ENCODE peak calls at places on chromosomes 1 and 21, in eight cellular contexts. V is kidney, C is BJ, O is brain microvascular endothelial cell, H is fibroblast of mammary gland, B is heart left ventricle, T is transverse colon, R is lower leg skin. A is an unnamed sample.

GRCh38 chr1:116762281-116762680 is 8.1 kb downstream of the CD2 start:
- DNase-seq in V (no peak), C (no peak), O (no peak), H (no peak), B (no peak), T (no peak), R (no peak), A (no peak)

GRCh38 chr1:62361426-62361825 is 42.2 kb upstream of the KANK4 start:
- DNase-seq in V (no peak), C (no peak), O (no peak), H (no peak), B (no peak), T (no peak), R (no peak), A (no peak)

GRCh38 chr1:86618358-86618757 is 71.5 kb downstream of the CLCA4 start:
- DNase-seq in V (no peak), C (no peak), O (no peak), H (no peak), B (no peak), T (no peak), R (no peak), A (no peak)

GRCh38 chr1:7560601-7561181 is 210.4 kb upstream of the VAMP3 start:
- DNase-seq in V (peak; percentile 52), C (no peak), O (no peak), H (no peak), B (peak; percentile 19), T (no peak), R (no peak), A (no peak)

GRCh38 chr1:21622466-21623315 is 46.5 kb downstream of the RAP1GAP start:
- DNase-seq in V (no peak), C (no peak), O (no peak), H (no peak), B (no peak), T (peak; percentile 71), R (no peak), A (no peak)

GRCh38 chr1:177130426-177130825 is 34.1 kb downstream of the ASTN1 start:
- DNase-seq in V (no peak), C (no peak), O (no peak), H (no peak), B (no peak), T (no peak), R (no peak), A (no peak)

GRCh38 chr1:47416319-47417128 is 439 bp downstream of the FOXE3 start:
- DNase-seq in V (no peak), C (no peak), O (no peak), H (no peak), B (no peak), T (no peak), R (no peak), A (no peak)

GRCh38 chr1:231421616-231421970 is 494 bp downstream of the EGLN1 start:
- DNase-seq in V (peak; percentile 85), C (no peak), O (no peak), H (no peak), B (peak; percentile 61), T (peak; percentile 45), R (no peak), A (no peak)

GRCh38 chr1:196464545-196464944 is 143.7 kb downstream of the KCNT2 start:
- DNase-seq in V (no peak), C (peak; percentile 39), O (peak; percentile 14), H (peak; percentile 49), B (no peak), T (no peak), R (no peak), A (peak; percentile 32)

GRCh38 chr1:205748398-205749093 is 1.4 kb downstream of the NUCKS1 start:
- DNase-seq in V (no peak), C (no peak), O (peak; percentile 54), H (peak; percentile 80), B (no peak), T (no peak), R (no peak), A (peak; percentile 38)

GRCh38 chr1:232627645-232628334 is 2.1 kb downstream of the SIPA1L2 start:
- DNase-seq in V (no peak), C (no peak), O (no peak), H (peak; percentile 39), B (no peak), T (no peak), R (no peak), A (no peak)

GRCh38 chr1:86865973-86866637 is 47.8 kb downstream of the SELENOF start:
- DNase-seq in V (peak; percentile 35), C (no peak), O (no peak), H (no peak), B (no peak), T (no peak), R (no peak), A (no peak)

GRCh38 chr1:75708910-75709309 is 15.6 kb upstream of the ACADM start:
- DNase-seq in V (no peak), C (no peak), O (no peak), H (no peak), B (no peak), T (no peak), R (no peak), A (no peak)

GRCh38 chr1:82867781-82868180 is 1067.0 kb downstream of the ADGRL2 start:
- DNase-seq in V (no peak), C (no peak), O (no peak), H (no peak), B (no peak), T (no peak), R (no peak), A (no peak)

GRCh38 chr1:119139393-119139792 is 1.1 kb downstream of the WARS2 start:
- DNase-seq in V (no peak), C (no peak), O (no peak), H (no peak), B (no peak), T (no peak), R (no peak), A (no peak)

GRCh38 chr1:94863297-94863911 is 43.2 kb downstream of the SLC44A3 start:
- DNase-seq in V (no peak), C (peak; percentile 66), O (no peak), H (peak; percentile 75), B (no peak), T (no peak), R (peak; percentile 32), A (no peak)

DNA sequence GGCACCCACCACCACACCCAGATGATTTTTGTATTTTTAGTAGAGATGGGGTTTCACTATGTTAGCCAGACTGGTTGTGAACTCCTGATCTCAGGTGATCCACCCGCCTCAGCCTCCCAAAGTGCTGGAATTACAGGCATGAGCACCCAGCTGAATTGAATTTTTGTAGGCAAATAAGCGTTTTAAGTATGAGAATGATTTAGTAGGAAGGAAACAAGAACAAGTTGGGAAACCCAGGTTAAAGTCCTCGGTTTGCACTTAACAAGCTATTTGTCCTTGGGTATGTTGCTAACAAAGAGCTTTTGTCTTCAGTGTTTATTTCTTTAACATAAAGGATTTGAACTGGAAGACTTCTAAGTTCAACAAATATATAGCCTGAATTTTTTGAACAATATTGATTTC is 23.9 kb downstream of the BTF3L4 start:
- DNase-seq in V (no peak), C (no peak), O (no peak), H (no peak), B (no peak), T (no peak), R (no peak), A (no peak)
- H3K4me3 ChIP-seq in V (no peak overlapping the region), C (no peak overlapping the region), O (no peak overlapping the region), H (no peak overlapping the region), B (no peak overlapping the region), T (no peak overlapping the region), R (no peak overlapping the region), A (no peak overlapping the region)

GRCh38 chr21:46327711-46328110 is 3.8 kb downstream of the PCNT start:
- DNase-seq in V (no peak), C (no peak), O (no peak), H (no peak), B (no peak), T (no peak), R (no peak), A (no peak)

GRCh38 chr21:46325073-46325912 is 1.3 kb downstream of the PCNT start:
- DNase-seq in V (peak; percentile 86), C (no peak), O (peak; percentile 24), H (peak; percentile 40), B (peak; percentile 39), T (peak; percentile 57), R (no peak), A (no peak)

GRCh38 chr21:46328151-46328550 is 4.2 kb downstream of the PCNT start:
- DNase-seq in V (no peak), C (no peak), O (no peak), H (no peak), B (no peak), T (no peak), R (no peak), A (no peak)

GRCh38 chr21:46324390-46325072 is 575 bp downstream of the PCNT start:
- DNase-seq in V (peak; percentile 96), C (no peak), O (peak; percentile 53), H (peak; percentile 69), B (peak; percentile 88), T (peak; percentile 90), R (peak; percentile 63), A (peak; percentile 13)

GRCh38 chr21:46326110-46326703 is 2.3 kb downstream of the PCNT start:
- DNase-seq in V (no peak), C (no peak), O (no peak), H (no peak), B (no peak), T (no peak), R (no peak), A (no peak)
- TF ChIP-seq CTCF in V (no peak), C (no peak), O (no peak), H (no peak), B (no peak), T (no peak), R (no peak), A (no peak)

DNA sequence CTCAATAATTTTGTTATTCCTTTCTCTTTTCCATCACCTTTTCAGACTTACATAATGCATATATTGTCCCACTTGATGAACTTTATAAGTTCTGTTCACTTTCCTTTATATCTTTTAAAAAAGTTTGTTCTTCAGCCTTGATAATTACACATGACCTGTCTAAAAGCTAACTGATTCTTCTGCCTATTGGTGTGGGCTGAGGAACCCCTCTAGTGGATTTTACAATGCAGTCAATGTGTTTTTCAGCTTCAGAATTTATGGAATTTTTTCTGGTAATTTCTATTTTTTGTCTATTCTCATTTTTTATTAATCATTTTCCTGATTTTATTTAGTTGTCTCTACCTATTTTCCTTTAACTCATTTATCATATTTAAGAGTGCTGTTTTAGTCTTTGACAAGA is 7.5 kb downstream of the MNDA start:
- DNase-seq in V (no peak), C (no peak), O (no peak), H (no peak), B (no peak), T (no peak), R (no peak), A (no peak)
- H3K4me3 ChIP-seq in V (no peak overlapping the region), C (no peak overlapping the region), O (no peak overlapping the region), H (no peak overlapping the region), B (no peak overlapping the region), T (no peak overlapping the region), R (no peak overlapping the region), A (no peak overlapping the region)

GRCh38 chr1:55035904-55036303 is 3.4 kb upstream of the PCSK9 start:
- DNase-seq in V (no peak), C (no peak), O (no peak), H (no peak), B (no peak), T (no peak), R (no peak), A (no peak)
- TF ChIP-seq CTCF in V (no peak), C (no peak), O (peak; percentile 15), H (no peak), B (no peak), T (no peak), R (no peak), A (no peak)